ENCODE peak calls at places on chromosomes 5 and 9, in four cellular contexts. Q, U, O and R are unnamed samples.

GRCh38 chr9:136270173-136270710 is 24.6 kb upstream of the QSOX2 start:
- DNase-seq in O (no peak), U (no peak), Q (no peak), R (no peak)

GRCh38 chr9:14846871-14847311 is 63.3 kb downstream of the FREM1 start:
- DNase-seq in Q (peak), O (peak), U (peak), R (peak)

GRCh38 chr5:67215592-67216471 is 19.2 kb upstream of the CD180 start:
- DNase-seq in O (peak), Q (peak), U (no peak), R (peak)

GRCh38 chr9:76143834-76144233 is 250.4 kb downstream of the RFK start:
- DNase-seq in Q (no peak), U (no peak), O (no peak), R (no peak)

GRCh38 chr9:103904242-103904641 is 189.9 kb upstream of the SMC2 start:
- DNase-seq in Q (no peak), O (no peak), U (no peak), R (no peak)

GRCh38 chr5:138369706-138370105 is 17.2 kb downstream of the KDM3B start:
- DNase-seq in Q (no peak), U (no peak), O (no peak), R (no peak)

GRCh38 chr5:32309766-32310165 is 3.0 kb downstream of the MTMR12 start:
- DNase-seq in U (no peak), Q (no peak), O (no peak), R (no peak)

GRCh38 chr9:129111762-129112151 is 542 bp downstream of the PTPA start:
- DNase-seq in Q (no peak), U (peak), O (no peak), R (peak)

GRCh38 chr5:7705261-7705660 is 145.7 kb downstream of the CFAP90 start:
- DNase-seq in Q (no peak), U (no peak), O (no peak), R (no peak)

GRCh38 chr5:112647428-112647827 is 90.3 kb upstream of the APC start:
- DNase-seq in O (no peak), U (peak), Q (no peak), R (no peak)

GRCh38 chr5:179800696-179801201 is 5.9 kb downstream of the MGAT4B start:
- DNase-seq in U (no peak), Q (no peak), O (no peak), R (no peak)

GRCh38 chr9:137046094-137046787 is at the start of gene NPDC1:
- DNase-seq in Q (peak), U (peak), O (peak), R (peak)

GRCh38 chr9:5549671-5550650 is 39.6 kb downstream of the PDCD1LG2 start:
- DNase-seq in Q (no peak), U (no peak), O (no peak), R (no peak)

GRCh38 chr5:127970081-127970480 is 113.5 kb upstream of the SLC12A2 start:
- DNase-seq in O (no peak), U (no peak), Q (no peak), R (no peak)

GRCh38 chr5:126516133-126516532 is 78.9 kb downstream of the ALDH7A1 start:
- DNase-seq in O (no peak), U (no peak), Q (no peak), R (peak)

GRCh38 chr9:33446507-33447403 is 638 bp downstream of the AQP3 start:
- DNase-seq in O (peak), Q (no peak), U (no peak), R (no peak)

GRCh38 chr5:73031839-73032238 is 76.0 kb downstream of the FCHO2 start:
- DNase-seq in Q (no peak), U (no peak), O (no peak), R (no peak)

GRCh38 chr9:129806126-129806525 is 3.1 kb downstream of the TOR1B start:
- DNase-seq in Q (no peak), O (no peak), U (no peak), R (no peak)

GRCh38 chr9:33765411-33765810 is 29.9 kb upstream of the PRSS3 start:
- DNase-seq in O (no peak), U (no peak), Q (no peak), R (no peak)

GRCh38 chr9:70510157-70510770 is 95.8 kb upstream of the KLF9 start:
- DNase-seq in U (peak), Q (peak), O (no peak), R (peak)

GRCh38 chr5:131974956-131975726 is 29.7 kb upstream of the MEIKIN start:
- DNase-seq in Q (no peak), O (peak), U (no peak), R (no peak)

GRCh38 chr5:64437496-64437895 is 68.3 kb upstream of the RGS7BP start:
- DNase-seq in U (no peak), Q (no peak), O (no peak), R (no peak)